ENCODE peak calls at places on chromosomes 4 and X, in eight cellular contexts. W is stimulated activated CD4-positive, alpha-beta T cell treated with anti-CD3 and anti-CD28 coated beads, Interleukin-15, amount 100 ng/mL, for 24 hours; V is activated CD8-positive, alpha-beta memory T cell treated with anti-CD3 and anti-CD28 coated beads for 4 hours; J is NAMALWA; Z is AG09309; T is NCI-H1417; N is IMR-90; K is CD8-positive, alpha-beta memory T cell. F is an unnamed sample.

GRCh38 chr4:69910016-69910782 is 20.7 kb upstream of the CSN1S1 start:
- DNase-seq in W (no peak), T (no peak), V (no peak), K (no peak), J (no peak), N (peak; percentile 21), Z (no peak), F (no peak)

GRCh38 chrX:33330798-33331197 is 119.4 kb upstream of the DMD start:
- DNase-seq in W (no peak), V (no peak), Z (no peak), T (no peak), K (no peak), N (peak; percentile 10), J (no peak), F (no peak)

GRCh38 chrX:136310411-136310810 is 9.6 kb downstream of the ADGRG4 start:
- DNase-seq in T (peak; percentile 15), J (no peak), Z (no peak), N (peak; percentile 1), V (no peak), W (no peak), K (no peak), F (no peak)

GRCh38 chr4:121564840-121565375 is 131.9 kb downstream of the ANXA5 start:
- DNase-seq in T (no peak), W (no peak), K (no peak), N (peak; percentile 20), J (no peak), Z (no peak), V (no peak), F (no peak)

GRCh38 chrX:135489542-135489941 is 30.9 kb upstream of the INTS6L start:
- DNase-seq in N (no peak), K (no peak), W (no peak), J (no peak), V (no peak), T (no peak), Z (no peak), F (no peak)

GRCh38 chr4:84684361-84684760 is 101.4 kb downstream of the CDS1 start:
- DNase-seq in K (no peak), N (no peak), W (no peak), J (no peak), T (no peak), V (no peak), Z (no peak), F (no peak)

GRCh38 chr4:16032382-16032743 is 51.5 kb downstream of the PROM1 start:
- DNase-seq in V (no peak), K (no peak), T (no peak), W (no peak), J (no peak), N (no peak), Z (no peak), F (no peak)

GRCh38 chr4:39205476-39205875 is 23.1 kb downstream of the WDR19 start:
- DNase-seq in V (no peak), N (no peak), Z (no peak), T (no peak), J (no peak), K (no peak), W (no peak), F (no peak)

GRCh38 chr4:121062466-121062975 is 9.8 kb downstream of the NDNF start:
- DNase-seq in J (no peak), Z (no peak), V (no peak), W (no peak), T (no peak), K (no peak), N (no peak), F (no peak)

GRCh38 chrX:45508459-45508858 is 307.8 kb upstream of the DIPK2B start:
- DNase-seq in T (no peak), V (no peak), K (no peak), W (no peak), J (no peak), Z (no peak), N (peak; percentile 23), F (no peak)

GRCh38 chrX:78838709-78839108 is 91.2 kb downstream of the LPAR4 start:
- DNase-seq in N (no peak), V (no peak), J (no peak), Z (no peak), W (no peak), K (no peak), T (no peak), F (no peak)

GRCh38 chrX:132836471-132836870 is 122.0 kb downstream of the HS6ST2 start:
- DNase-seq in J (no peak), K (no peak), V (no peak), T (no peak), W (no peak), Z (no peak), N (no peak), F (no peak)

GRCh38 chrX:7045238-7045955 is 102.1 kb upstream of the STS start:
- DNase-seq in N (no peak), K (no peak), V (no peak), J (no peak), W (no peak), T (no peak), Z (no peak), F (no peak)

GRCh38 chr4:3017504-3017903 is 54.1 kb downstream of the GRK4 start:
- DNase-seq in V (no peak), W (no peak), J (no peak), T (no peak), K (no peak), Z (no peak), N (no peak), F (no peak)

GRCh38 chr4:186693159-186693815 is 30.4 kb downstream of the FAT1 start:
- DNase-seq in T (no peak), W (no peak), Z (peak; percentile 68), N (peak; percentile 87), K (no peak), V (no peak), J (no peak), F (no peak)

GRCh38 chr4:17578482-17578891 is 1.5 kb downstream of the LAP3 start:
- DNase-seq in V (no peak), W (no peak), Z (no peak), T (no peak), N (peak; percentile 7), J (peak; percentile 66), K (no peak), F (peak; percentile 22)

GRCh38 chrX:109629310-109629709 is 4.3 kb upstream of the KCNE5 start:
- DNase-seq in W (no peak), N (no peak), Z (no peak), T (peak; percentile 50), J (no peak), K (no peak), V (no peak), F (no peak)

GRCh38 chr4:38025665-38026064 is 65.5 kb downstream of the PTTG2 start:
- DNase-seq in K (no peak), V (no peak), Z (no peak), N (no peak), T (no peak), J (no peak), W (no peak), F (no peak)

GRCh38 chr4:82360298-82361177 is 13.3 kb downstream of the HNRNPD start:
- DNase-seq in Z (no peak), N (peak; percentile 29), K (no peak), V (no peak), J (peak; percentile 75), W (no peak), T (peak; percentile 61), F (no peak)

GRCh38 chrX:57573754-57574153 is 18.1 kb upstream of the ZXDB start:
- DNase-seq in N (peak; percentile 17), T (peak; percentile 52), J (peak; percentile 36), W (peak; percentile 12), K (no peak), V (no peak), Z (no peak), F (no peak)

GRCh38 chr4:20248155-20248558 is 3.5 kb upstream of the SLIT2 start:
- DNase-seq in N (peak; percentile 83), T (peak; percentile 79), K (no peak), J (peak; percentile 54), W (no peak), V (no peak), Z (peak; percentile 81), F (no peak)

GRCh38 chrX:83469551-83469950 is 38.5 kb upstream of the POU3F4 start:
- DNase-seq in K (peak; percentile 37), Z (no peak), W (peak; percentile 5), T (peak; percentile 76), N (peak; percentile 1), V (no peak), J (peak; percentile 68), F (no peak)